ENCODE peak calls at places on chromosomes 12 and 14, in seven cellular contexts. B is astrocyte of the spinal cord, S is tibial artery, X is heart right ventricle, D is uterus, L is osteocyte, M is B cell. Q is an unnamed sample.

GRCh38 chr12:1827806-1828805 is 7.7 kb downstream of the LRTM2 start:
- DNase-seq in S (no peak), L (no peak), D (no peak), M (no peak), B (no peak), X (no peak), Q (no peak)

GRCh38 chr14:69684461-69685183 is 73.2 kb downstream of the SUSD6 start:
- DNase-seq in L (no peak), B (no peak), D (no peak), S (no peak), X (no peak), M (no peak), Q (no peak)

GRCh38 chr14:93092606-93093556 is 22.8 kb downstream of the ITPK1 start:
- DNase-seq in S (no peak), X (peak), D (no peak), B (no peak), M (no peak), L (no peak), Q (no peak)

GRCh38 chr14:100530270-100531072 is 56.7 kb downstream of the BEGAIN start:
- DNase-seq in M (no peak), D (no peak), L (peak), B (no peak), X (no peak), S (peak), Q (no peak)

GRCh38 chr14:52589646-52590045 is 37.0 kb downstream of the GPR137C start:
- DNase-seq in L (no peak), S (no peak), X (no peak), B (no peak), D (no peak), M (no peak), Q (no peak)

GRCh38 chr12:131218291-131219172 is 264.8 kb downstream of the ADGRD1 start:
- DNase-seq in S (peak), M (no peak), B (no peak), L (no peak), X (no peak), D (no peak), Q (peak)

GRCh38 chr14:77508249-77508648 is 9.6 kb upstream of the ISM2 start:
- DNase-seq in X (no peak), S (no peak), L (no peak), D (no peak), M (no peak), B (peak), Q (no peak)

GRCh38 chr12:121797937-121798801 is 4.7 kb upstream of the RHOF start:
- DNase-seq in M (no peak), B (peak), L (no peak), S (peak), D (peak), X (peak), Q (peak)

GRCh38 chr14:30210630-30211029 is 283.0 kb upstream of the PRKD1 start:
- DNase-seq in L (no peak), B (peak), M (no peak), X (no peak), D (no peak), S (no peak), Q (no peak)

GRCh38 chr14:30211326-30211725 is 283.7 kb upstream of the PRKD1 start:
- DNase-seq in L (no peak), S (no peak), B (peak), D (no peak), M (no peak), X (no peak), Q (no peak)

GRCh38 chr14:30214014-30214413 is 286.4 kb upstream of the PRKD1 start:
- DNase-seq in S (no peak), M (no peak), D (no peak), B (peak), X (no peak), L (no peak), Q (no peak)

GRCh38 chr14:30209136-30209535 is 281.5 kb upstream of the PRKD1 start:
- DNase-seq in L (no peak), X (no peak), B (no peak), D (no peak), S (no peak), M (no peak), Q (no peak)

GRCh38 chr14:30214456-30215090 is 286.9 kb upstream of the PRKD1 start:
- DNase-seq in X (no peak), D (no peak), B (peak), L (no peak), M (no peak), S (no peak), Q (peak)
- TF ChIP-seq CTCF in X (peak), D (peak), B (peak), L (peak), M (peak), S (peak), Q (peak)

GRCh38 chr12:71219224-71219623 is 61.4 kb upstream of the TSPAN8 start:
- DNase-seq in S (no peak), X (no peak), L (no peak), B (no peak), M (no peak), D (no peak), Q (no peak)

GRCh38 chr12:71214511-71215285 is 56.9 kb upstream of the TSPAN8 start:
- DNase-seq in X (no peak), L (no peak), S (no peak), M (no peak), D (no peak), B (no peak), Q (peak)

GRCh38 chr12:71220295-71220694 is 62.5 kb upstream of the TSPAN8 start:
- DNase-seq in L (no peak), M (no peak), X (no peak), B (no peak), S (no peak), D (no peak), Q (peak)

GRCh38 chr12:71216725-71217579 is 59.2 kb upstream of the TSPAN8 start:
- DNase-seq in B (peak), L (no peak), X (no peak), M (no peak), D (no peak), S (peak), Q (peak)
- TF ChIP-seq CTCF in B (peak), L (peak), X (peak), M (no peak), D (no peak), S (peak), Q (peak)

DNA sequence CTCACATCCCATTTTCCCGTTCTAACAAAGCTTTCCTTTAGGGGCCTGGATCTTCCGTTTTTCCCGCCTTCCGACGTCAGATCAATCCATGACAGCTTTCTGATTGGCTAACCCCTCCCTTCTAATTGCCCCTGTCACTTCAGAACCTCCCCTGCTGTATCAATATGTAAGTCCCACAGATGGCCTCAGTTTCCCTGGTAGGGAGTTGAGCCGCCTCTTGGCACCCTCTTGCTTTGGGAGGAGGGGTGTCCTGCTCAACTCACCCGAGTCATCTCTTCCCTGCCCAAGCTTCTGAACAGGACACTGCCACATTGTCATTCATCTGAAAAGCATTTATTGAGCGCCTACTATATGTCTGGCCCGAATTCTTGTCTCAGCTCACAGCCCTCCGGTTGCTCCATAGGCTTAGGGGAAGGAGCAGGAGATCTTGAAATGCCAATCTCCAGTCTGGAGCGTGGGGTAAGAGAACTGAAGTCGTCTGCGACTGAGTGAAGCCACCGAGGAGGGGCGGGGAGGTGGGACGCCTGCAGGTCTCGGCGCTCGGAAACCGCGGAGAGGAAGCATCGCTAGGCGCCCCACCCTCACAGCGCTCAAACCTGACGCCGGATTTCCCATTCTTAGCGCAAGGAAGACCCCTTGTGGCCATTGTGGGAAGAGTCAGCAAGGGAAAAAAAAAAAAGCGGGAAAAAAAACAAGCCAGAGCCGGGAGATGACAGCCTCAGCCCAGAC is 28.0 kb upstream of the SMUG1 start:
- DNase-seq in X (peak), M (peak), D (peak), L (no peak), B (peak), S (peak), Q (peak)
- TF ChIP-seq CTCF in X (peak), M (peak), D (peak), L (peak), B (peak), S (peak), Q (peak)

GRCh38 chr12:7638764-7639570 is 26.7 kb downstream of the APOBEC1 start:
- DNase-seq in M (peak), D (peak), S (peak), X (peak), L (no peak), B (peak), Q (peak)

GRCh38 chr12:7642287-7642686 is 23.4 kb downstream of the APOBEC1 start:
- DNase-seq in M (no peak), L (no peak), D (no peak), S (no peak), B (no peak), X (no peak), Q (no peak)

GRCh38 chr12:7645395-7646177 is 20.1 kb downstream of the APOBEC1 start:
- DNase-seq in S (no peak), B (peak), X (no peak), M (no peak), L (no peak), D (no peak), Q (peak)

GRCh38 chr12:7646178-7646475 is 19.6 kb downstream of the APOBEC1 start:
- DNase-seq in L (no peak), S (no peak), M (no peak), B (no peak), X (no peak), D (no peak), Q (no peak)

DNA sequence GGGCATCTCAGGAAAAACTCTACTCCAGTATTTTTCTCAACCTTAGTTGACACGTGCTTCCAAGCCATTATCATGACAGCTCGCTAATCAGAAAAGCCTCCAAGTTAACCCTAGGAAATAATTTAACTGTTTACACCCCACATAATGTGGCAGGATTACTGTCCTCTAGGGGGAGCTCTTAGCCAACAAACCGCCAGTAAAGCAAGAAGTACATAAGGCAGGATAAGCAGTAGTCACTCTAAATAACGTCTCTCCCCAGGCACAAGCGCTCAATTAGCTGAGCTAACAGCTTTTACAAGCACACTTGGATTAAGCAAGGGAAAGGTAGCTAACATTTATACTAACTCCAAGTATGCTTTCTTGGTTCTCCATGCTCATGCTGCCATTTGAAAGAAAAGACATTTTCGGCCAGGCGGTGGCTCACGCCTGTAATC is 22.8 kb downstream of the APOBEC1 start:
- DNase-seq in S (no peak), D (no peak), M (no peak), B (no peak), L (no peak), X (no peak), Q (peak)
- TF ChIP-seq CTCF in S (no peak), D (no peak), M (no peak), B (peak), L (peak), X (peak), Q (peak)

DNA sequence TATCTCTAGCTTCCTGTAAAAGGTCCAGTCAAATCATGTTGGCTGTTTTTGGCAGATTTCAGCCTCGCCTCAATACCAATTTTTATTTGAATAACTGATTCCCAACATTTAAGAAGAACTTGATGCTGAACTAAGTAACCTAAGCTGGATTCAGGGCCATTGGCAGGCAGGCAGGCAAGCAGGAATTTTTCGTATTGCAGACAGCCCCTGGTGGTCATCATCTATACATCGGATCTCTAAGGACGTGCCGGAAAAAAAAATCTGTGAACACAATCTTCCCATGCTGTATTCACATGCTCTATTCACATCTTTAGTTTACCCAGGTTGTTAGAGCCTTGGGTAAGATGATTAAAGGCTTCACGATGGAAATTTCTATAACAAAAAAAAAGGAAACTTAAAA is 7.0 kb downstream of the VCPKMT start:
- DNase-seq in X (no peak), B (peak), L (no peak), D (no peak), M (no peak), S (no peak), Q (no peak)
- TF ChIP-seq CTCF in X (no peak), B (peak), L (peak), D (no peak), M (no peak), S (no peak), Q (peak)

GRCh38 chr12:18436163-18436562 is 174.8 kb downstream of the PIK3C2G start:
- DNase-seq in S (no peak), M (no peak), X (no peak), L (no peak), D (no peak), B (no peak), Q (no peak)
- TF ChIP-seq CTCF in S (no peak), M (no peak), X (no peak), L (no peak), D (no peak), B (no peak), Q (no peak)

GRCh38 chr12:26128180-26128579 is 3.3 kb upstream of the BHLHE41 start:
- DNase-seq in S (no peak), D (no peak), L (no peak), M (no peak), B (no peak), X (no peak), Q (no peak)

GRCh38 chr12:26124491-26125450 is at the start of gene BHLHE41:
- DNase-seq in D (peak), B (peak), X (peak), S (peak), L (no peak), M (peak), Q (peak)

GRCh38 chr12:26125451-26126339 is 858 bp upstream of the BHLHE41 start:
- DNase-seq in S (peak), B (peak), M (peak), X (peak), L (peak), D (peak), Q (peak)

GRCh38 chr12:26127404-26127803 is 2.6 kb upstream of the BHLHE41 start:
- DNase-seq in S (no peak), D (no peak), B (no peak), X (no peak), M (no peak), L (no peak), Q (no peak)

GRCh38 chr12:26126340-26127284 is 1.8 kb upstream of the BHLHE41 start:
- DNase-seq in X (peak), B (peak), L (peak), S (peak), M (peak), D (peak), Q (peak)
- TF ChIP-seq CTCF in X (no peak), B (peak), L (peak), S (no peak), M (peak), D (no peak), Q (no peak)

GRCh38 chr12:4153343-4153892 is 120.1 kb upstream of the CCND2 start:
- DNase-seq in M (peak), X (no peak), D (no peak), B (no peak), L (peak), S (no peak), Q (no peak)
- TF ChIP-seq CTCF in M (no peak), X (no peak), D (no peak), B (no peak), L (no peak), S (no peak), Q (no peak)

GRCh38 chr12:66232258-66232657 is 43.2 kb downstream of the IRAK3 start:
- DNase-seq in M (no peak), B (no peak), X (no peak), L (no peak), S (no peak), D (no peak), Q (no peak)
- TF ChIP-seq CTCF in M (no peak), B (no peak), X (no peak), L (no peak), S (no peak), D (no peak), Q (no peak)